ENCODE peak calls at places on chromosome 16, in nine cellular contexts. One of them, this sample, is unnamed. For H3K9me3, the result is how much of the 10 kb centered on the place peaks cover.

GRCh38 chr16:79599837-79600635 is 501 bp downstream of the MAF start:
- DNase-seq in tibial nerve: no peak
- DNase-seq in neural progenitor cell: peak
- DNase-seq in ascending aorta: no peak
- DNase-seq in MM.1S: peak
- DNase-seq in cardiac muscle cell: peak
- DNase-seq in body of pancreas: peak
- DNase-seq in left ventricle myocardium inferior: peak
- DNase-seq in uterus: peak
- DNase-seq in this sample: no peak

GRCh38 chr16:12228607-12229499 is 252.3 kb downstream of the SNX29 start:
- DNase-seq in tibial nerve: peak
- DNase-seq in neural progenitor cell: peak
- DNase-seq in ascending aorta: no peak
- DNase-seq in MM.1S: no peak
- DNase-seq in cardiac muscle cell: peak
- DNase-seq in body of pancreas: no peak
- DNase-seq in left ventricle myocardium inferior: peak
- DNase-seq in uterus: peak
- DNase-seq in this sample: no peak

GRCh38 chr16:74709477-74709877 is 8.8 kb upstream of the MLKL start:
- DNase-seq in tibial nerve: peak
- DNase-seq in neural progenitor cell: peak
- DNase-seq in ascending aorta: no peak
- DNase-seq in MM.1S: peak
- DNase-seq in cardiac muscle cell: peak
- DNase-seq in body of pancreas: peak
- DNase-seq in left ventricle myocardium inferior: peak
- DNase-seq in uterus: peak
- DNase-seq in this sample: no peak

GRCh38 chr16:19005561-19006445 is 22.1 kb downstream of the TMC7 start:
- DNase-seq in tibial nerve: peak
- DNase-seq in neural progenitor cell: peak
- DNase-seq in ascending aorta: no peak
- DNase-seq in MM.1S: no peak
- DNase-seq in cardiac muscle cell: no peak
- DNase-seq in body of pancreas: no peak
- DNase-seq in left ventricle myocardium inferior: peak
- DNase-seq in uterus: peak
- DNase-seq in this sample: no peak

GRCh38 chr16:17476414-17477259 is 5.9 kb upstream of the XYLT1 start:
- DNase-seq in tibial nerve: peak
- DNase-seq in neural progenitor cell: peak
- DNase-seq in ascending aorta: no peak
- DNase-seq in MM.1S: peak
- DNase-seq in cardiac muscle cell: peak
- DNase-seq in body of pancreas: peak
- DNase-seq in left ventricle myocardium inferior: no peak
- DNase-seq in uterus: peak
- DNase-seq in this sample: no peak

GRCh38 chr16:30535106-30535776 is 583 bp upstream of the ZNF747 start:
- DNase-seq in tibial nerve: no peak
- DNase-seq in neural progenitor cell: peak
- DNase-seq in ascending aorta: no peak
- DNase-seq in MM.1S: no peak
- DNase-seq in cardiac muscle cell: no peak
- DNase-seq in body of pancreas: no peak
- DNase-seq in left ventricle myocardium inferior: no peak
- DNase-seq in uterus: no peak
- DNase-seq in this sample: no peak

GRCh38 chr16:75710344-75710743 is 9.1 kb upstream of the DUXB start:
- DNase-seq in tibial nerve: no peak
- DNase-seq in neural progenitor cell: no peak
- DNase-seq in ascending aorta: no peak
- DNase-seq in MM.1S: no peak
- DNase-seq in cardiac muscle cell: no peak
- DNase-seq in body of pancreas: no peak
- DNase-seq in left ventricle myocardium inferior: no peak
- DNase-seq in uterus: no peak
- DNase-seq in this sample: no peak

GRCh38 chr16:49311823-49312222 is 30.2 kb upstream of the CBLN1 start:
- DNase-seq in tibial nerve: no peak
- DNase-seq in neural progenitor cell: no peak
- DNase-seq in ascending aorta: no peak
- DNase-seq in MM.1S: no peak
- DNase-seq in cardiac muscle cell: no peak
- DNase-seq in body of pancreas: no peak
- DNase-seq in left ventricle myocardium inferior: no peak
- DNase-seq in uterus: no peak
- DNase-seq in this sample: no peak

GRCh38 chr16:66176111-66176510 is 190.4 kb upstream of the CDH5 start:
- DNase-seq in tibial nerve: no peak
- DNase-seq in neural progenitor cell: no peak
- DNase-seq in ascending aorta: no peak
- DNase-seq in MM.1S: no peak
- DNase-seq in cardiac muscle cell: no peak
- DNase-seq in body of pancreas: no peak
- DNase-seq in left ventricle myocardium inferior: no peak
- DNase-seq in uterus: no peak
- DNase-seq in this sample: no peak

GRCh38 chr16:70749006-70749678 is 51.8 kb downstream of the VAC14 start:
- DNase-seq in tibial nerve: no peak
- DNase-seq in neural progenitor cell: no peak
- DNase-seq in ascending aorta: no peak
- DNase-seq in MM.1S: no peak
- DNase-seq in cardiac muscle cell: no peak
- DNase-seq in body of pancreas: no peak
- DNase-seq in left ventricle myocardium inferior: no peak
- DNase-seq in uterus: no peak
- DNase-seq in this sample: no peak

GRCh38 chr16:8946544-8946943 is 17.2 kb downstream of the USP7 start:
- DNase-seq in tibial nerve: no peak
- DNase-seq in neural progenitor cell: no peak
- DNase-seq in ascending aorta: no peak
- DNase-seq in MM.1S: no peak
- DNase-seq in cardiac muscle cell: no peak
- DNase-seq in body of pancreas: no peak
- DNase-seq in left ventricle myocardium inferior: no peak
- DNase-seq in uterus: no peak
- DNase-seq in this sample: no peak

GRCh38 chr16:84897911-84898377 is 78.2 kb downstream of the CRISPLD2 start:
- DNase-seq in tibial nerve: peak
- DNase-seq in neural progenitor cell: no peak
- DNase-seq in ascending aorta: no peak
- DNase-seq in MM.1S: no peak
- DNase-seq in cardiac muscle cell: no peak
- DNase-seq in body of pancreas: no peak
- DNase-seq in left ventricle myocardium inferior: no peak
- DNase-seq in uterus: no peak
- DNase-seq in this sample: no peak

GRCh38 chr16:29729116-29729521 is 16.7 kb downstream of the C16orf54 start:
- DNase-seq in tibial nerve: no peak
- DNase-seq in neural progenitor cell: peak
- DNase-seq in ascending aorta: no peak
- DNase-seq in MM.1S: peak
- DNase-seq in cardiac muscle cell: peak
- DNase-seq in body of pancreas: no peak
- DNase-seq in left ventricle myocardium inferior: no peak
- DNase-seq in uterus: no peak
- DNase-seq in this sample: no peak

GRCh38 chr16:4537376-4538066 is 1.1 kb downstream of the CDIP1 start:
- DNase-seq in tibial nerve: no peak
- DNase-seq in neural progenitor cell: peak
- DNase-seq in ascending aorta: no peak
- DNase-seq in MM.1S: no peak
- DNase-seq in cardiac muscle cell: peak
- DNase-seq in body of pancreas: peak
- DNase-seq in left ventricle myocardium inferior: peak
- DNase-seq in uterus: no peak
- DNase-seq in this sample: no peak

GRCh38 chr16:351804-352520 is 561 bp downstream of the AXIN1 start:
- DNase-seq in tibial nerve: no peak
- DNase-seq in neural progenitor cell: peak
- DNase-seq in ascending aorta: no peak
- DNase-seq in MM.1S: peak
- DNase-seq in cardiac muscle cell: peak
- DNase-seq in body of pancreas: peak
- DNase-seq in left ventricle myocardium inferior: peak
- DNase-seq in uterus: no peak
- DNase-seq in this sample: no peak
- H3K27ac ChIP-seq in tibial nerve: peak
- H3K27ac ChIP-seq in neural progenitor cell: no peak
- H3K27ac ChIP-seq in ascending aorta: peak
- H3K27ac ChIP-seq in MM.1S: no peak
- H3K27ac ChIP-seq in cardiac muscle cell: peak
- H3K27ac ChIP-seq in body of pancreas: peak
- H3K27ac ChIP-seq in left ventricle myocardium inferior: peak
- H3K27ac ChIP-seq in uterus: peak
- H3K27ac ChIP-seq in this sample: peak

GRCh38 chr16:3317315-3317999 is 12.2 kb downstream of the ZNF75A start:
- DNase-seq in tibial nerve: no peak
- DNase-seq in neural progenitor cell: no peak
- DNase-seq in ascending aorta: no peak
- DNase-seq in MM.1S: no peak
- DNase-seq in cardiac muscle cell: no peak
- DNase-seq in body of pancreas: no peak
- DNase-seq in left ventricle myocardium inferior: no peak
- DNase-seq in uterus: no peak
- DNase-seq in this sample: no peak
- H3K9me3 ChIP-seq in tibial nerve: half or more
- H3K9me3 ChIP-seq in neural progenitor cell: under half
- H3K9me3 ChIP-seq in ascending aorta: half or more
- H3K9me3 ChIP-seq in MM.1S: under half
- H3K9me3 ChIP-seq in cardiac muscle cell: under half
- H3K9me3 ChIP-seq in body of pancreas: half or more
- H3K9me3 ChIP-seq in left ventricle myocardium inferior: half or more
- H3K9me3 ChIP-seq in uterus: half or more
- H3K9me3 ChIP-seq in this sample: half or more

GRCh38 chr16:89257757-89258465 is 40.4 kb downstream of the ZNF778 start:
- DNase-seq in tibial nerve: no peak
- DNase-seq in neural progenitor cell: no peak
- DNase-seq in ascending aorta: no peak
- DNase-seq in MM.1S: no peak
- DNase-seq in cardiac muscle cell: no peak
- DNase-seq in body of pancreas: no peak
- DNase-seq in left ventricle myocardium inferior: no peak
- DNase-seq in uterus: no peak
- DNase-seq in this sample: no peak
- H3K27ac ChIP-seq in tibial nerve: no peak
- H3K27ac ChIP-seq in neural progenitor cell: no peak
- H3K27ac ChIP-seq in ascending aorta: no peak
- H3K27ac ChIP-seq in MM.1S: no peak
- H3K27ac ChIP-seq in cardiac muscle cell: no peak
- H3K27ac ChIP-seq in body of pancreas: no peak
- H3K27ac ChIP-seq in left ventricle myocardium inferior: no peak
- H3K27ac ChIP-seq in uterus: no peak
- H3K27ac ChIP-seq in this sample: no peak

DNA sequence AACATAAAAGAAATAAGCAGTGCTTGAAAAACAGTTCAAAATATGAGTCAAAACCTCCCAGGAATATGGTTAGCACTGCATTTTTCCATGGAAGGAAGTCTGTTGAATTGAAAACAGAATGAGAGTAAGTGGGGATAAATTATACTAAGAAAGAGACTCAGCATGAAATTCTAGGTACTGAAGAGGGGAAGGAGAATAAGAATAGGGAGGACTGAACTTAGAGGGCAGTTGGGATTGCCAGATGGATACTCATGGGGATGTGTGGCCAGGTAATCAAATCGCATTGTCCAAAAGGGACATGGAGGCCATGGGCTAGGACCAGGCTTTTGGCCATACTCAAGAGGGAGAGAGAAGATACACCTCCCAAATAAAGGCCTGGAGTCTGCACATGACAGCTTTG is 247.9 kb downstream of the CDH13 start:
- DNase-seq in tibial nerve: no peak
- DNase-seq in neural progenitor cell: no peak
- DNase-seq in ascending aorta: no peak
- DNase-seq in MM.1S: no peak
- DNase-seq in cardiac muscle cell: no peak
- DNase-seq in body of pancreas: no peak
- DNase-seq in left ventricle myocardium inferior: no peak
- DNase-seq in uterus: no peak
- DNase-seq in this sample: peak
- H3K9me3 ChIP-seq in tibial nerve: under half
- H3K9me3 ChIP-seq in neural progenitor cell: under half
- H3K9me3 ChIP-seq in ascending aorta: under half
- H3K9me3 ChIP-seq in MM.1S: under half
- H3K9me3 ChIP-seq in cardiac muscle cell: under half
- H3K9me3 ChIP-seq in body of pancreas: under half
- H3K9me3 ChIP-seq in left ventricle myocardium inferior: under half
- H3K9me3 ChIP-seq in uterus: under half
- H3K9me3 ChIP-seq in this sample: under half

This sample was measured in esophagus muscularis mucosa.